ENCODE peak calls at places on chromosomes 7 and 10, in ten cellular contexts. Y, G, U, L, X, I, S, V, Z and M are unnamed samples.

GRCh38 chr7:39819514-39819913 is 130.5 kb upstream of the CDK13 start:
- DNase-seq in Y (no peak), G (no peak), U (no peak), L (no peak), X (no peak), I (no peak), S (no peak), V (no peak), Z (no peak), M (no peak)

GRCh38 chr10:88879754-88880286 is at the start of gene STAMBPL1:
- DNase-seq in Y (no peak), G (peak), U (no peak), L (peak), X (peak), I (no peak), S (peak), V (no peak), Z (peak), M (no peak)

GRCh38 chr10:97127507-97127906 is 58.3 kb downstream of the SLIT1 start:
- DNase-seq in Y (no peak), G (no peak), U (no peak), L (no peak), X (no peak), I (no peak), S (no peak), V (no peak), Z (no peak), M (no peak)

GRCh38 chr10:58384536-58384998 is 643 bp upstream of the TFAM start:
- DNase-seq in Y (no peak), G (no peak), U (no peak), L (no peak), X (no peak), I (no peak), S (no peak), V (no peak), Z (no peak), M (no peak)

GRCh38 chr7:42014625-42015412 is 222.2 kb downstream of the GLI3 start:
- DNase-seq in Y (no peak), G (no peak), U (no peak), L (no peak), X (peak), I (no peak), S (peak), V (no peak), Z (no peak), M (no peak)

GRCh38 chr7:70583965-70584883 is 547.7 kb upstream of the GALNT17 start:
- DNase-seq in Y (no peak), G (no peak), U (no peak), L (no peak), X (no peak), I (no peak), S (no peak), V (no peak), Z (no peak), M (no peak)

GRCh38 chr7:45328397-45329080 is 170.9 kb downstream of the RAMP3 start:
- DNase-seq in Y (no peak), G (no peak), U (no peak), L (no peak), X (peak), I (peak), S (no peak), V (no peak), Z (no peak), M (no peak)

GRCh38 chr10:70362357-70362756 is 20.1 kb downstream of the LRRC20 start:
- DNase-seq in Y (no peak), G (no peak), U (no peak), L (no peak), X (no peak), I (no peak), S (no peak), V (no peak), Z (no peak), M (no peak)